ENCODE peak calls at places on chromosome 7, in ten cellular contexts. One of them, this sample, is unnamed.

GRCh38 chr7:16347461-16348192 is 73.7 kb downstream of the CRPPA start:
- DNase-seq in progenitor cell of endocrine pancreas: no peak
- DNase-seq in D721Med: no peak
- DNase-seq in SK-N-SH: no peak
- DNase-seq in AG04449: no peak
- DNase-seq in keratinocyte: no peak
- DNase-seq in HFF-Myc: no peak
- DNase-seq in tibial artery: no peak
- DNase-seq in nephron progenitor cell: peak
- DNase-seq in heart right ventricle: no peak
- DNase-seq in this sample: no peak

GRCh38 chr7:90917536-90917935 is 321.4 kb downstream of the CDK14 start:
- DNase-seq in progenitor cell of endocrine pancreas: no peak
- DNase-seq in D721Med: no peak
- DNase-seq in SK-N-SH: no peak
- DNase-seq in AG04449: no peak
- DNase-seq in keratinocyte: no peak
- DNase-seq in HFF-Myc: no peak
- DNase-seq in tibial artery: no peak
- DNase-seq in nephron progenitor cell: no peak
- DNase-seq in heart right ventricle: no peak
- DNase-seq in this sample: no peak

GRCh38 chr7:44977956-44978355 is 859 bp downstream of the MYO1G start:
- DNase-seq in progenitor cell of endocrine pancreas: no peak
- DNase-seq in D721Med: no peak
- DNase-seq in SK-N-SH: no peak
- DNase-seq in AG04449: no peak
- DNase-seq in keratinocyte: no peak
- DNase-seq in HFF-Myc: no peak
- DNase-seq in tibial artery: no peak
- DNase-seq in nephron progenitor cell: no peak
- DNase-seq in heart right ventricle: no peak
- DNase-seq in this sample: no peak

GRCh38 chr7:135147899-135148721 is at the start of gene TMEM140:
- DNase-seq in progenitor cell of endocrine pancreas: no peak
- DNase-seq in D721Med: no peak
- DNase-seq in SK-N-SH: no peak
- DNase-seq in AG04449: no peak
- DNase-seq in keratinocyte: no peak
- DNase-seq in HFF-Myc: no peak
- DNase-seq in tibial artery: no peak
- DNase-seq in nephron progenitor cell: no peak
- DNase-seq in heart right ventricle: no peak
- DNase-seq in this sample: peak

GRCh38 chr7:157474685-157475084 is 137.9 kb downstream of the DNAJB6 start:
- DNase-seq in progenitor cell of endocrine pancreas: no peak
- DNase-seq in D721Med: no peak
- DNase-seq in SK-N-SH: no peak
- DNase-seq in AG04449: no peak
- DNase-seq in keratinocyte: no peak
- DNase-seq in HFF-Myc: no peak
- DNase-seq in tibial artery: peak
- DNase-seq in nephron progenitor cell: peak
- DNase-seq in heart right ventricle: no peak
- DNase-seq in this sample: no peak

GRCh38 chr7:90830302-90830701 is 234.2 kb downstream of the CDK14 start:
- DNase-seq in progenitor cell of endocrine pancreas: no peak
- DNase-seq in D721Med: no peak
- DNase-seq in SK-N-SH: no peak
- DNase-seq in AG04449: no peak
- DNase-seq in keratinocyte: no peak
- DNase-seq in HFF-Myc: no peak
- DNase-seq in tibial artery: no peak
- DNase-seq in nephron progenitor cell: no peak
- DNase-seq in heart right ventricle: no peak
- DNase-seq in this sample: no peak

GRCh38 chr7:143345428-143345900 is 17.0 kb downstream of the FAM131B start:
- DNase-seq in progenitor cell of endocrine pancreas: peak
- DNase-seq in D721Med: no peak
- DNase-seq in SK-N-SH: peak
- DNase-seq in AG04449: no peak
- DNase-seq in keratinocyte: no peak
- DNase-seq in HFF-Myc: peak
- DNase-seq in tibial artery: peak
- DNase-seq in nephron progenitor cell: peak
- DNase-seq in heart right ventricle: peak
- DNase-seq in this sample: no peak

GRCh38 chr7:91082854-91083495 is 181.3 kb upstream of the FZD1 start:
- DNase-seq in progenitor cell of endocrine pancreas: no peak
- DNase-seq in D721Med: no peak
- DNase-seq in SK-N-SH: peak
- DNase-seq in AG04449: no peak
- DNase-seq in keratinocyte: no peak
- DNase-seq in HFF-Myc: no peak
- DNase-seq in tibial artery: no peak
- DNase-seq in nephron progenitor cell: no peak
- DNase-seq in heart right ventricle: no peak
- DNase-seq in this sample: peak

GRCh38 chr7:24652551-24652950 is 79.3 kb downstream of the PALS2 start:
- DNase-seq in progenitor cell of endocrine pancreas: no peak
- DNase-seq in D721Med: no peak
- DNase-seq in SK-N-SH: no peak
- DNase-seq in AG04449: no peak
- DNase-seq in keratinocyte: no peak
- DNase-seq in HFF-Myc: no peak
- DNase-seq in tibial artery: no peak
- DNase-seq in nephron progenitor cell: no peak
- DNase-seq in heart right ventricle: no peak
- DNase-seq in this sample: no peak

GRCh38 chr7:21358640-21359039 is 69.2 kb upstream of the SP4 start:
- DNase-seq in progenitor cell of endocrine pancreas: no peak
- DNase-seq in D721Med: no peak
- DNase-seq in SK-N-SH: no peak
- DNase-seq in AG04449: no peak
- DNase-seq in keratinocyte: no peak
- DNase-seq in HFF-Myc: no peak
- DNase-seq in tibial artery: no peak
- DNase-seq in nephron progenitor cell: no peak
- DNase-seq in heart right ventricle: no peak
- DNase-seq in this sample: no peak

GRCh38 chr7:5557920-5558401 is 134.3 kb upstream of the TNRC18 start:
- DNase-seq in progenitor cell of endocrine pancreas: no peak
- DNase-seq in D721Med: no peak
- DNase-seq in SK-N-SH: peak
- DNase-seq in AG04449: no peak
- DNase-seq in keratinocyte: no peak
- DNase-seq in HFF-Myc: no peak
- DNase-seq in tibial artery: peak
- DNase-seq in nephron progenitor cell: no peak
- DNase-seq in heart right ventricle: peak
- DNase-seq in this sample: peak

GRCh38 chr7:5625938-5626337 is 155.5 kb downstream of the RNF216 start:
- DNase-seq in progenitor cell of endocrine pancreas: no peak
- DNase-seq in D721Med: no peak
- DNase-seq in SK-N-SH: peak
- DNase-seq in AG04449: peak
- DNase-seq in keratinocyte: peak
- DNase-seq in HFF-Myc: no peak
- DNase-seq in tibial artery: no peak
- DNase-seq in nephron progenitor cell: no peak
- DNase-seq in heart right ventricle: no peak
- DNase-seq in this sample: peak

GRCh38 chr7:20402297-20403230 is 71.9 kb downstream of the ITGB8 start:
- DNase-seq in progenitor cell of endocrine pancreas: no peak
- DNase-seq in D721Med: no peak
- DNase-seq in SK-N-SH: no peak
- DNase-seq in AG04449: no peak
- DNase-seq in keratinocyte: no peak
- DNase-seq in HFF-Myc: no peak
- DNase-seq in tibial artery: no peak
- DNase-seq in nephron progenitor cell: no peak
- DNase-seq in heart right ventricle: no peak
- DNase-seq in this sample: no peak

GRCh38 chr7:13117103-13117502 is 429.7 kb downstream of the ARL4A start:
- DNase-seq in progenitor cell of endocrine pancreas: no peak
- DNase-seq in D721Med: no peak
- DNase-seq in SK-N-SH: no peak
- DNase-seq in AG04449: no peak
- DNase-seq in keratinocyte: no peak
- DNase-seq in HFF-Myc: no peak
- DNase-seq in tibial artery: no peak
- DNase-seq in nephron progenitor cell: no peak
- DNase-seq in heart right ventricle: no peak
- DNase-seq in this sample: no peak
- TF ChIP-seq CTCF in progenitor cell of endocrine pancreas: peak
- TF ChIP-seq CTCF in D721Med: peak
- TF ChIP-seq CTCF in SK-N-SH: peak
- TF ChIP-seq CTCF in AG04449: no peak
- TF ChIP-seq CTCF in keratinocyte: peak
- TF ChIP-seq CTCF in HFF-Myc: no peak
- TF ChIP-seq CTCF in tibial artery: no peak
- TF ChIP-seq CTCF in nephron progenitor cell: peak
- TF ChIP-seq CTCF in heart right ventricle: peak
- TF ChIP-seq CTCF in this sample: peak

DNA sequence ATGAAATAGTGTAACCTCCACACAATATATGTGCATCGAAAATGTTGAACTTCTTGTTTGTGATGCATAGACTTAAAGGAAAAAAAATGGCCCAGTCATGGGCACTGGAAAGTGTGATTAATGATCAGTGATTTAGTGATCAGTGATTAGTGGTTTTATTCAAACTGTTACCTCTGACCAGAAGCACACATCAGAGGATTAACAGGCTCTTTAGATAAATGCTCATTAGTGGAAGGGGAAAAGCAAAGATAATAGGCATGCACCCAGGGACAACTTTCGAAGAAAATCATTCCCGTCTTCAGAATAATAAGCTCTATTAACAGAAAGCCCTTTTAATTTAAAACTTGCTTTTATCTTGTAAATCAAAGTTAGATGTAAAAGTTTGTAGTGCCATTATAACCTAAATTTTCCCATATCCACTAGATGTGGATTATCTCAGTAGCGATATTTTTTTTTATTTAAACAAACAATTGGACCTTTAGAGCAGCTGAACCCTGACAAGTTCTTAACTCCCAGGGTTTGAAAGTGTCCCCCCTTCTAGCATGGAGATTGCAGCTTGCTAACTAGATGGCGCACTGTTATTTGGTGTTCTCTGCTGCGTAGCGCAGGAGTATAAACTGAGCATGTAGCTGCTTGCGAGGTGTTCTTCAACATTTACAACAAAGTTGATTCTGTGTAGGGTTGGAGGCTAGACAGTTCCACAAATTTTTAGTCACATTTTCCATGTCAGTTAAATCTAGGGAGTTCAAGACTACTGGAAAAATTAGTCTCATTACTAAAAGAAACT is at the start of gene CREB5:
- DNase-seq in progenitor cell of endocrine pancreas: no peak
- DNase-seq in D721Med: no peak
- DNase-seq in SK-N-SH: no peak
- DNase-seq in AG04449: no peak
- DNase-seq in keratinocyte: no peak
- DNase-seq in HFF-Myc: no peak
- DNase-seq in tibial artery: no peak
- DNase-seq in nephron progenitor cell: no peak
- DNase-seq in heart right ventricle: no peak
- DNase-seq in this sample: peak
- TF ChIP-seq CTCF in progenitor cell of endocrine pancreas: peak
- TF ChIP-seq CTCF in D721Med: peak
- TF ChIP-seq CTCF in SK-N-SH: no peak
- TF ChIP-seq CTCF in AG04449: no peak
- TF ChIP-seq CTCF in keratinocyte: no peak
- TF ChIP-seq CTCF in HFF-Myc: no peak
- TF ChIP-seq CTCF in tibial artery: no peak
- TF ChIP-seq CTCF in nephron progenitor cell: peak
- TF ChIP-seq CTCF in heart right ventricle: no peak
- TF ChIP-seq CTCF in this sample: peak

DNA sequence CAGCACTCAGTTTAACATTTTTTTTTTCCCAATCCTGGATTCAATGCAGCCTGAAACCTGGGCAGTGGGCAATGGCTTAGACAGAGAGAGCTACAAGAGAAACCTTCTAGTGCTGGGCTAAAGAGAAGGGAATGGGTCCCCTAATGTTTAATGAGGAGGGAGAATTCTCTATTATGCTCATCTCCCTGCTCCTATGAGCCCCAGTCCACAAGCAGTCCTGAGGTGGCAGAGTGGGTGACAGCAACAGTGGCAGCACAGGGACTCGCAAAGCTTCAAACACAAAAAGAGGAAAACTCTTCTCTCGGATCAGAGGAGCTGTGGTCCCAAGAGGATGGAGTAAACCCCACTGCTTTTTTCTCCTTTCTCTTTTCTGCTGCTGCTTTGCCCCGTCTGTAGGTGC is 36.5 kb downstream of the COBL start:
- DNase-seq in progenitor cell of endocrine pancreas: no peak
- DNase-seq in D721Med: no peak
- DNase-seq in SK-N-SH: no peak
- DNase-seq in AG04449: no peak
- DNase-seq in keratinocyte: no peak
- DNase-seq in HFF-Myc: no peak
- DNase-seq in tibial artery: no peak
- DNase-seq in nephron progenitor cell: no peak
- DNase-seq in heart right ventricle: no peak
- DNase-seq in this sample: no peak
- TF ChIP-seq CTCF in progenitor cell of endocrine pancreas: no peak
- TF ChIP-seq CTCF in D721Med: no peak
- TF ChIP-seq CTCF in SK-N-SH: no peak
- TF ChIP-seq CTCF in AG04449: no peak
- TF ChIP-seq CTCF in keratinocyte: no peak
- TF ChIP-seq CTCF in HFF-Myc: no peak
- TF ChIP-seq CTCF in tibial artery: no peak
- TF ChIP-seq CTCF in nephron progenitor cell: no peak
- TF ChIP-seq CTCF in heart right ventricle: no peak
- TF ChIP-seq CTCF in this sample: no peak

GRCh38 chr7:49166441-49166840 is 242.1 kb downstream of the CDC14C start:
- DNase-seq in progenitor cell of endocrine pancreas: no peak
- DNase-seq in D721Med: no peak
- DNase-seq in SK-N-SH: peak
- DNase-seq in AG04449: no peak
- DNase-seq in keratinocyte: no peak
- DNase-seq in HFF-Myc: no peak
- DNase-seq in tibial artery: no peak
- DNase-seq in nephron progenitor cell: no peak
- DNase-seq in heart right ventricle: no peak
- DNase-seq in this sample: no peak
- TF ChIP-seq CTCF in progenitor cell of endocrine pancreas: peak
- TF ChIP-seq CTCF in D721Med: peak
- TF ChIP-seq CTCF in SK-N-SH: peak
- TF ChIP-seq CTCF in AG04449: no peak
- TF ChIP-seq CTCF in keratinocyte: no peak
- TF ChIP-seq CTCF in HFF-Myc: no peak
- TF ChIP-seq CTCF in tibial artery: no peak
- TF ChIP-seq CTCF in nephron progenitor cell: no peak
- TF ChIP-seq CTCF in heart right ventricle: no peak
- TF ChIP-seq CTCF in this sample: peak

GRCh38 chr7:80040752-80041151 is 93.9 kb upstream of the GNAI1 start:
- DNase-seq in progenitor cell of endocrine pancreas: no peak
- DNase-seq in D721Med: no peak
- DNase-seq in SK-N-SH: no peak
- DNase-seq in AG04449: no peak
- DNase-seq in keratinocyte: no peak
- DNase-seq in HFF-Myc: no peak
- DNase-seq in tibial artery: no peak
- DNase-seq in nephron progenitor cell: no peak
- DNase-seq in heart right ventricle: no peak
- DNase-seq in this sample: no peak
- TF ChIP-seq CTCF in progenitor cell of endocrine pancreas: no peak
- TF ChIP-seq CTCF in D721Med: no peak
- TF ChIP-seq CTCF in SK-N-SH: no peak
- TF ChIP-seq CTCF in AG04449: no peak
- TF ChIP-seq CTCF in keratinocyte: no peak
- TF ChIP-seq CTCF in HFF-Myc: no peak
- TF ChIP-seq CTCF in tibial artery: no peak
- TF ChIP-seq CTCF in nephron progenitor cell: no peak
- TF ChIP-seq CTCF in heart right ventricle: no peak
- TF ChIP-seq CTCF in this sample: no peak

This sample was measured in GM13977.